ENCODE peak calls at places on chromosomes 7 and 10, in four cellular contexts. K is A549, N is HepG2, U is K562. G is an unnamed sample.

GRCh38 chr7:30879139-30880089 is 32.2 kb upstream of the AQP1 start:
- DNase-seq in K (no peak), N (no peak), U (no peak), G (peak)

GRCh38 chr7:84100866-84101265 is 93.7 kb downstream of the SEMA3A start:
- DNase-seq in K (peak), N (no peak), U (no peak), G (no peak)

GRCh38 chr7:156947120-156947843 is 2.2 kb upstream of the NOM1 start:
- DNase-seq in K (no peak), N (peak), U (no peak), G (no peak)

GRCh38 chr10:44382981-44383748 is 1.7 kb downstream of the CXCL12 start:
- DNase-seq in K (no peak), N (no peak), U (no peak), G (no peak)

GRCh38 chr7:4212376-4212775 is 469.7 kb upstream of the FOXK1 start:
- DNase-seq in K (no peak), N (no peak), U (no peak), G (no peak)

GRCh38 chr7:1348836-1349335 is 110.4 kb downstream of the MICALL2 start:
- DNase-seq in K (no peak), N (no peak), U (no peak), G (no peak)

GRCh38 chr7:32515890-32516550 is 20.7 kb downstream of the AVL9 start:
- DNase-seq in K (no peak), N (peak), U (no peak), G (no peak)

GRCh38 chr7:5429253-5429856 is 5.7 kb upstream of the TNRC18 start:
- DNase-seq in K (no peak), N (peak), U (peak), G (peak)

GRCh38 chr7:51126813-51127617 is 189.6 kb downstream of the COBL start:
- DNase-seq in K (no peak), N (no peak), U (no peak), G (no peak)

GRCh38 chr10:113947138-113948011 is 92.9 kb downstream of the NHLRC2 start:
- DNase-seq in K (no peak), N (no peak), U (peak), G (no peak)

GRCh38 chr10:8057636-8058273 is 3.3 kb downstream of the GATA3 start:
- DNase-seq in K (no peak), N (no peak), U (no peak), G (no peak)

GRCh38 chr10:93753621-93754250 is 4.0 kb upstream of the LGI1 start:
- DNase-seq in K (no peak), N (no peak), U (no peak), G (no peak)

GRCh38 chr7:98192781-98193457 is 18.3 kb upstream of the BHLHA15 start:
- DNase-seq in K (no peak), N (no peak), U (no peak), G (no peak)

GRCh38 chr10:59702347-59702746 is 7.3 kb downstream of the SLC16A9 start:
- DNase-seq in K (no peak), N (peak), U (no peak), G (no peak)

GRCh38 chr10:101095550-101096213 is 33.9 kb downstream of the KAZALD1 start:
- DNase-seq in K (peak), N (peak), U (peak), G (peak)

GRCh38 chr7:33261585-33261984 is 132.2 kb downstream of the BBS9 start:
- DNase-seq in K (no peak), N (no peak), U (no peak), G (no peak)

GRCh38 chr7:94632338-94633024 is 23.5 kb downstream of the SGCE start:
- DNase-seq in K (no peak), N (no peak), U (no peak), G (no peak)

GRCh38 chr7:55109384-55110167 is 90.8 kb downstream of the EGFR start:
- DNase-seq in K (no peak), N (no peak), U (no peak), G (no peak)

GRCh38 chr7:117138943-117139690 is 183.7 kb downstream of the WNT2 start:
- DNase-seq in K (no peak), N (no peak), U (no peak), G (no peak)

GRCh38 chr10:59711871-59712491 is 2.3 kb upstream of the SLC16A9 start:
- DNase-seq in K (no peak), N (no peak), U (no peak), G (no peak)

GRCh38 chr10:16787361-16787791 is 29.8 kb downstream of the RSU1 start:
- DNase-seq in K (no peak), N (no peak), U (no peak), G (no peak)

GRCh38 chr10:70478191-70479160 is at the start of gene PALD1:
- DNase-seq in K (peak), N (no peak), U (peak), G (peak)

GRCh38 chr10:134743-135600 is at the start of gene ZMYND11:
- DNase-seq in K (no peak), N (no peak), U (peak), G (peak)

GRCh38 chr10:37488792-37489657 is 363.6 kb downstream of the ANKRD30A start:
- DNase-seq in K (peak), N (peak), U (no peak), G (no peak)

GRCh38 chr7:39458346-39458745 is 107.9 kb upstream of the YAE1 start:
- DNase-seq in K (no peak), N (no peak), U (peak), G (no peak)

GRCh38 chr7:521221-522070 is 1.8 kb upstream of the PDGFA start:
- DNase-seq in K (peak), N (no peak), U (no peak), G (peak)

GRCh38 chr7:57328457-57328856 is 121.5 kb upstream of the ZNF716 start:
- DNase-seq in K (no peak), N (no peak), U (no peak), G (no peak)

GRCh38 chr7:114086906-114087651 is 168.3 kb upstream of the PPP1R3A start:
- DNase-seq in K (peak), N (no peak), U (no peak), G (peak)

GRCh38 chr7:36128448-36129047 is 24.5 kb upstream of the EEPD1 start:
- DNase-seq in K (peak), N (peak), U (peak), G (no peak)

DNA sequence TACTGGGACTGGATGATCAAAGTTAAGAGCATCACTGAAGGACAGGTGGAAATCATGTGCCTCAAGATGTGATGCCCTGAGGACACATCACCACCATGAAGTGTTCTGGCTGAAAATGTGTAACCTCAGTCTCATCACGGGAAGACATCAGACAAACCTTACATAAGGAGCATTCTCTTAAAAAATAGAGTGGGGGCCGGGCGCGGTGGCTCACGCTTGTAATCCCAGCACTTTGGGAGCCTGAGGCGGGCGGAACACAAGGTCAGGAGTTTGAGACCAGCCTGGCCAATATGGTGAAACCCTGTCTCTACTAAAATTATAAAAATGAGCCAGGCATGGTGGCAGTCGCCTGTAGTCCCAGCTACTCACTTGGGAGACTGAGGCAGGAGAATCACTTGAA is 65.6 kb downstream of the LOXL4 start:
- DNase-seq in K (no peak), N (no peak), U (no peak), G (no peak)
- TF ChIP-seq NR3C1 in K (no peak), N (no peak), U (no peak), G (no peak)

GRCh38 chr10:78579586-78579985 is 489.2 kb upstream of the ZMIZ1 start:
- DNase-seq in K (no peak), N (no peak), U (no peak), G (no peak)
- TF ChIP-seq NR3C1 in K (no peak), N (no peak), U (no peak), G (no peak)

DNA sequence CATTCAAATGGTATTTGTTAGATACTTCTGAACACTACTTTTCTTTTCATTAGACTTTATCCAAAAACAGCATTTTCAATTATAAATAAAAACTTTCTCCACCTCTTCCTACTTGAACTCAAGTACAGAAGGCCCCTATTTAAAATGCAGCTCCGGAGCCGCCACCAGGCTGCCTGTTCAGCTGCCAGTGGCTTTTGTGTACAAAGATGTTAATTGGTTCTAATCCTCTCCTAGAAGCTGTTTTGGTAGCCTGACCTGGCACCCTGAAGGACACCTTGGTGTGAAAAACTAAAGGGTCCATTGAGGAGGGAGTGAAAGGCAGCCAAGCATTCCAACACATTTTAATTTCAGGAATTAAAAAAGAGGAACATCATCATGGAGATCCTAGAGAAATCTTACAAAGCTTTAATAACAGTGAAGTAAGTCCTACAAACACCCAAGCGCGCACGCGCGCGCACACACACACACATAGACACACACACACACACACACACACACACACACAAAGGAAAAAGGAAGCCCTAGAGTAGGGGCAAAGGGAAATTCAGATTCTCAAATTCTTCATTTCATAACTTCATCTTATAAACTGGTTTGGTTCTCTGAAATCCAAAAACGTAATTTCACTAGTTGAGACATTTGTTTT is 41.4 kb downstream of the VAX1 start:
- DNase-seq in K (no peak), N (no peak), U (no peak), G (peak)
- TF ChIP-seq NR3C1 in K (no peak), N (no peak), U (no peak), G (no peak)

DNA sequence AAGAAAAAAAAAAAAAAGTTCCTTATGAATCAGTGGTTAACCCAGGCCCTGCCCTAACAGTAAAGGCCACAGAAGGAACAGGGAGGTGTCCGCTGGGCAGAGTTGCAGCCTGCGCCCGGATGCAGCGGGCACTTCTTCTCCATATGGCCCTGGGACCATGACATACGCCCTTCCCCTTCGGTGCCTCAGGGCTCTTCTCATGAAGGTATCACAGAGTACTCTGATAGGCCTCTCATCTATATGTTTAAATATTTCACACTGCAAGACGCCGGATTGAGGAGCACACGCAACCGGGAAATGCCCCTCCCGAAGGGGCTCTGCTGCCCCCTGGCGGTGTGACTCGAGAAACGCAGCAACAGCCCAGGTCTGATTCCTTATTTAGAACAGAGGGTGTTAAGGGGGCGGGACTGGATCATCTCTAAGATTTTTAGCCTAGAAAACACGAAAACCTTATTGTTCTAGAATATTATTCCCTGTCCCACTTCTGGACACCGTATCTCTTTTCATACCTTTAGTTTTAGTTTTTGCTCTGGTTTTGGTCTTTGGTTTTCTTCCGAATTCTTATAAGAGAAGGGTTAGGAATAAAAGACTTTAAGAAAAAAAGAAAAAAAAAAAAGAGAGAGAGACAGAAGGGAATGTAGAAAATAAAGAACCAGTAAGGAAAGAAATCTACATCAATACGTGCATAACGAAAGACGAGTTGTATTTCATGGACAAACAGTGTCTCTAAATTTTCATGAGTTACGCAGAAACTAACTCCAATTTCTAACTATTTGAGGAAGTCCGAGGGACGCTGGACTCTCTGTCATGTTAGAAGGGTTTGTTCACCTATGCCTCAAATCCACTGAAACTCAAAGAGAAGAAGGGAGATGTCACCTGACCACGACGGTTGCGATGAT is 12.0 kb downstream of the DAGLB start:
- DNase-seq in K (peak), N (peak), U (peak), G (peak)
- TF ChIP-seq NR3C1 in K (no peak), N (no peak), U (no peak), G (no peak)

G was measured in WTC11.